ENCODE peak calls at places on chromosomes 13 and 19, in five cellular contexts. Q, V, B, O and A are unnamed samples.

GRCh38 chr19:16607819-16608218 is 20.2 kb downstream of the MED26 start:
- DNase-seq in Q (no peak), V (no peak), B (no peak), O (no peak), A (no peak)

GRCh38 chr13:111115051-111115840 is at the start of gene ARHGEF7:
- DNase-seq in Q (no peak), V (no peak), B (no peak), O (no peak), A (no peak)

GRCh38 chr13:107284168-107284567 is 716.2 kb upstream of the ARGLU1 start:
- DNase-seq in Q (no peak), V (no peak), B (no peak), O (no peak), A (no peak)

GRCh38 chr13:79973533-79973963 is 367.4 kb downstream of the SPRY2 start:
- DNase-seq in Q (no peak), V (no peak), B (peak), O (no peak), A (peak)

GRCh38 chr13:74464656-74465055 is 330.5 kb upstream of the KLF12 start:
- DNase-seq in Q (no peak), V (no peak), B (peak), O (no peak), A (no peak)

GRCh38 chr19:2424686-2425621 is 2.4 kb downstream of the TIMM13 start:
- DNase-seq in Q (peak), V (peak), B (no peak), O (peak), A (no peak)

GRCh38 chr19:43765109-43765876 is 10.5 kb upstream of the SMG9 start:
- DNase-seq in Q (peak), V (peak), B (peak), O (peak), A (peak)

GRCh38 chr19:44792286-44792685 is 14.6 kb downstream of the CBLC start:
- DNase-seq in Q (no peak), V (no peak), B (no peak), O (no peak), A (peak)

GRCh38 chr19:46610851-46611770 is 10.0 kb downstream of the CALM3 start:
- DNase-seq in Q (peak), V (no peak), B (no peak), O (no peak), A (peak)

GRCh38 chr19:51978882-51979281 is 7.8 kb downstream of the ZNF350 start:
- DNase-seq in Q (no peak), V (no peak), B (no peak), O (no peak), A (no peak)

GRCh38 chr19:33770107-33770506 is 26.6 kb upstream of the KCTD15 start:
- DNase-seq in Q (no peak), V (no peak), B (no peak), O (no peak), A (no peak)

GRCh38 chr13:43786766-43787517 is at the start of gene ENOX1:
- DNase-seq in Q (peak), V (peak), B (peak), O (peak), A (peak)

GRCh38 chr13:42753697-42754096 is 27.7 kb upstream of the FAM216B start:
- DNase-seq in Q (no peak), V (no peak), B (no peak), O (no peak), A (no peak)

GRCh38 chr13:40813662-40814454 is 24.4 kb downstream of the SLC25A15 start:
- DNase-seq in Q (no peak), V (no peak), B (no peak), O (peak), A (peak)

GRCh38 chr19:18098891-18099622 is 1.5 kb downstream of the MAST3 start:
- DNase-seq in Q (no peak), V (no peak), B (no peak), O (no peak), A (peak)

DNA sequence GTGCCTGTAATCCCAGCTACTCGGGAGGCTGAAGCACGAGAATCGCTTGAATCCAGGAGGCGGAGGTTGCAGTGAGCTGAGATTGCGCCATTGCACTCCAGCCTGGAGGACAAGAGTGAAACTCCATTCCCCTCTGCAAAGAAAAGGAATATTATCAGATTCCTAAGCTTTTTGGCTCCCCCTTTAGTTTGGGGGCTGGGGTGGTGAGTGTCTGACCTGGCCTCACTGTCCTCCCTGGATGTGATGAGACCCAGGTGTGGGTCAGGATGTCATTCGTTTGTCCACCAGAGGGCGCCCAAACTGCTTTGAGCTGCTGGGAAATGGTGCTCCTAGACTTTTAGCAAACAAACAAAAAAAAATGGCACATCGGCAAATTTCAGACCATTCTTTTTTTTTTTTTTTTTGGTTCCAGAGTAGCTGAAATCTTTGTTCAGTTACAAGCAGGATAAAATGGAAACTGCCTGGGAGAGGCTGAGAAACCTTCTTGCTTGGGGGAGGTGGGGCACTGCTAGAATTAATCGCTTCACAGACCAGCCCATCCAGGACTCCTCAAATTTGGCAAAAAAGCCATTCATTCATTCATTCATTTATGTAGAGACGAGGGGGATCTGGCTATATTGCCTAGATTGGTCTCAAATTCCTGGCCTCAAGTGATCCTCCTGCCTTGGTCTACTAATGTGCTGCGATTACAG is 29.4 kb downstream of the SPC24 start:
- DNase-seq in Q (peak), V (peak), B (peak), O (peak), A (peak)
- TF ChIP-seq CTCF in Q (peak), V (peak), B (peak), O (peak), A (peak)

GRCh38 chr13:47798906-47799305 is 202.2 kb downstream of the SUCLA2 start:
- DNase-seq in Q (peak), V (no peak), B (no peak), O (no peak), A (no peak)
- TF ChIP-seq CTCF in Q (peak), V (peak), B (peak), O (peak), A (peak)

DNA sequence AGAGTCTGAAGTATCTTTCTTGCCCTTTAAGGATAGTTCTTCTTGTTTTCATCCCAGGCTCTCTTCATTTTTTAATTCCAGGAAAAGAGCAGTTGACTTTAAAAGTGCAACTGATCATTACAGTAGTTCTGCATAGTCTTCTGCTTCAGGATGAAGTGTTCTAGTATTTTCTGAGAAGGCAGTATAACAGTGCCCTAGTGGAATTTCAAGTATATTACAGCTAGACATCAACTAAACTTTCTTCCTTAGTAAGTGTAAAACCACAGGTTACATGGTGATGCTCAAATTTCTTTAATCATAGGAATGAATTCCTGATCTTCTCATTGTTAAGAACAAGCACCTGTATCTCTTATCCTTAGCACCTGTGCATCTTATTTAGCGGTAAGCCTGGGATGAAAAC is 10.9 kb downstream of the NUFIP1 start:
- DNase-seq in Q (no peak), V (no peak), B (no peak), O (no peak), A (no peak)
- TF ChIP-seq CTCF in Q (no peak), V (no peak), B (no peak), O (peak), A (no peak)

DNA sequence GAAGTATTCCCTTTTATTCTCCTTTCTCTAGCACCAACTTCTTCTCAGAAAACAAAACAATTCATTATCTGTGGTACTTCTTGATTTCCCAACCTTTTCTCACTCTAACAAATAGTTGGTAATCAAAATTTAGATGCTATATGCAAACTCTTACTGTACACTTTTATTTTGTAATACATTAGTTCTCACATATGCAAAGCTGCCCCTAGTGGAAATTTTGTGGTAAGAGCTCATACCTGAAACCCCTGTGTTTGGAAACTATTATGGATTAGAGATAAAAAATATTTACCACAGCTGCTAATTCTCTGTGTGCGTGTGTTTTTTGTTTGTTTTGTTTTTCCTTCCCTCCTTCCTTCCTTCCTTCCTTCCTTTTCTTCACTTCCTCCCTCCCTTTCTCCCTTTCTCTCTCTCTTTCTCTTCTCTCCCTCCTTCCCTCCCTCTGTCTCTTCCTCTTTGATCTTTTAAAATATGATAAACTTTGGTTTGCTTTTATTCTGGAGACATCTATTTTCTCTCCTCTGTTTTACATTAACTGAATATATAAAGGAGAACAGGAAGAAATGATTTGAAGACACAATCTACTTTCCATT is 537.4 kb downstream of the SLITRK6 start:
- DNase-seq in Q (no peak), V (no peak), B (no peak), O (no peak), A (no peak)
- TF ChIP-seq CTCF in Q (no peak), V (peak), B (no peak), O (peak), A (no peak)

DNA sequence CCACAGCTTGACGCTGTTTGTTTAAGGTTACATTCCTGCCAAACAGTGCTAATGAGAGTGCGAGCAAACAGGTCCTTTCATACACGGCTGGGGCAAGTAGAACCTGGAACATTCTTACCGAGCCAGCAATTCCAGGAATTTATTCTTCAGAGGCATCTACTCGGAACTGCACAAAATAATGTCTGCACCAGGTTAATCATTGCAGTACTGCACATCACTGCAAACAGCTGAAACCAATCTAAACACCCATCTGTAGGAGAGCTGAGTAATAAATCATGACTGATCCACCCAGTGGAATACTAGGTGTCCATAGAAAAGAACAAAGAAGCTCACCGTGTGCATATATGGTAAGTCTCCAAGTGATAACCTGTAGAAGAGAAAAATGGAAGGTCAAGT is 1.2 kb upstream of the ZNF579 start:
- DNase-seq in Q (no peak), V (no peak), B (no peak), O (no peak), A (no peak)
- TF ChIP-seq CTCF in Q (no peak), V (no peak), B (no peak), O (no peak), A (no peak)

GRCh38 chr13:19927117-19927734 is 31.3 kb upstream of the ZMYM2 start:
- DNase-seq in Q (peak), V (no peak), B (no peak), O (peak), A (peak)
- TF ChIP-seq CTCF in Q (peak), V (peak), B (peak), O (peak), A (peak)

GRCh38 chr19:347946-348861 is 3.6 kb upstream of the MIER2 start:
- DNase-seq in Q (no peak), V (no peak), B (no peak), O (no peak), A (no peak)
- TF ChIP-seq CTCF in Q (no peak), V (peak), B (no peak), O (no peak), A (no peak)